ENCODE peak calls at places on chromosomes 12 and 14, in six cellular contexts. A, D, R, W, U and T are unnamed samples.

GRCh38 chr12:6854036-6854435 is 2.1 kb downstream of the USP5 start:
- DNase-seq in U (no peak), R (no peak), A (no peak), W (no peak), D (no peak), T (no peak)

GRCh38 chr12:112686373-112686772 is 105.2 kb upstream of the RPH3A start:
- DNase-seq in A (peak; percentile 3), W (no peak), R (no peak), U (peak; percentile 20), D (no peak), T (no peak)

GRCh38 chr14:98959958-98960616 is 311.9 kb downstream of the BCL11B start:
- DNase-seq in D (peak; percentile 13), U (no peak), W (no peak), R (no peak), A (no peak), T (no peak)

GRCh38 chr12:4987076-4987775 is 56.5 kb upstream of the KCNA5 start:
- DNase-seq in W (no peak), A (no peak), R (peak; percentile 10), D (no peak), U (peak; percentile 12), T (no peak)

GRCh38 chr12:96240656-96241055 is 46.5 kb downstream of the ELK3 start:
- DNase-seq in U (peak; percentile 64), D (no peak), R (peak; percentile 65), A (no peak), W (no peak), T (no peak)

GRCh38 chr12:2057793-2058408 is 5.1 kb downstream of the CACNA1C start:
- DNase-seq in A (no peak), W (no peak), D (no peak), U (no peak), R (no peak), T (no peak)

GRCh38 chr14:28406181-28406580 is 360.4 kb upstream of the FOXG1 start:
- DNase-seq in R (peak; percentile 60), W (no peak), A (no peak), D (no peak), U (peak; percentile 69), T (no peak)

GRCh38 chr12:54526800-54527630 is 22.4 kb upstream of the PDE1B start:
- DNase-seq in A (peak; percentile 5), R (no peak), W (peak; percentile 47), D (peak; percentile 93), U (peak; percentile 5), T (peak; percentile 52)

GRCh38 chr14:87153901-87154300 is 839.1 kb downstream of the GALC start:
- DNase-seq in U (peak; percentile 35), W (no peak), R (peak; percentile 20), D (no peak), A (peak; percentile 12), T (no peak)

GRCh38 chr12:29589271-29589670 is 91.8 kb upstream of the OVCH1 start:
- DNase-seq in A (peak; percentile 80), U (peak; percentile 71), D (no peak), W (no peak), R (peak; percentile 70), T (no peak)

GRCh38 chr14:58066115-58066514 is 85.9 kb downstream of the ARMH4 start:
- DNase-seq in D (no peak), A (no peak), U (no peak), W (no peak), R (no peak), T (no peak)

GRCh38 chr14:99803106-99803437 is 9.9 kb downstream of the EML1 start:
- DNase-seq in W (no peak), R (no peak), D (no peak), U (no peak), A (no peak), T (no peak)

GRCh38 chr12:21562859-21563258 is 36.8 kb downstream of the SPX start:
- DNase-seq in W (no peak), A (no peak), R (no peak), U (no peak), D (no peak), T (no peak)

GRCh38 chr14:89479802-89480201 is 62.8 kb upstream of the FOXN3 start:
- DNase-seq in R (peak; percentile 34), A (peak; percentile 45), W (no peak), D (no peak), U (peak; percentile 55), T (no peak)

GRCh38 chr12:13566286-13566685 is 369.8 kb downstream of the EMP1 start:
- DNase-seq in R (no peak), W (no peak), D (no peak), A (no peak), U (peak; percentile 6), T (no peak)

GRCh38 chr12:8054821-8055220 is 11.3 kb downstream of the C3AR1 start:
- DNase-seq in W (no peak), D (no peak), R (no peak), A (no peak), U (no peak), T (no peak)

GRCh38 chr12:25256826-25257225 is 6.1 kb upstream of the KRAS start:
- DNase-seq in U (no peak), R (no peak), D (peak; percentile 35), A (no peak), W (no peak), T (peak; percentile 34)

GRCh38 chr14:65949711-65950516 is 536.3 kb upstream of the CCDC196 start:
- DNase-seq in U (peak; percentile 58), W (no peak), D (no peak), R (peak; percentile 48), A (peak; percentile 12), T (no peak)

GRCh38 chr14:33551963-33552362 is 398.9 kb downstream of the EGLN3 start:
- DNase-seq in U (no peak), R (no peak), W (no peak), A (no peak), D (peak; percentile 48), T (no peak)

GRCh38 chr12:131799195-131799594 is 29.0 kb upstream of the MMP17 start:
- DNase-seq in A (no peak), R (no peak), D (no peak), W (no peak), U (no peak), T (no peak)

GRCh38 chr12:131799828-131800593 is 28.2 kb upstream of the MMP17 start:
- DNase-seq in R (no peak), W (no peak), D (no peak), U (no peak), A (no peak), T (no peak)

GRCh38 chr12:131797588-131797934 is 30.6 kb upstream of the MMP17 start:
- DNase-seq in D (no peak), U (no peak), W (no peak), R (no peak), A (no peak), T (no peak)

GRCh38 chr12:131801254-131801866 is 26.8 kb upstream of the MMP17 start:
- DNase-seq in W (no peak), R (no peak), A (no peak), U (no peak), D (no peak), T (no peak)

GRCh38 chr12:131800594-131801135 is 27.5 kb upstream of the MMP17 start:
- DNase-seq in D (no peak), U (no peak), A (no peak), W (no peak), R (no peak), T (no peak)
- H3K27ac ChIP-seq in D (no peak overlapping the region), U (no peak overlapping the region), A (no peak overlapping the region), W (no peak overlapping the region), R (no peak overlapping the region), T (no peak overlapping the region)

GRCh38 chr12:30694412-30694955 is 1.2 kb downstream of the IPO8 start:
- DNase-seq in U (no peak), W (peak; percentile 50), R (no peak), D (peak; percentile 27), A (peak; percentile 22), T (no peak)
- H2AFZ ChIP-seq in U (no peak overlapping the region), W (no peak overlapping the region), R (peak overlapping the region; percentile 97), D (no peak overlapping the region), A (no peak overlapping the region), T (no peak overlapping the region)

DNA sequence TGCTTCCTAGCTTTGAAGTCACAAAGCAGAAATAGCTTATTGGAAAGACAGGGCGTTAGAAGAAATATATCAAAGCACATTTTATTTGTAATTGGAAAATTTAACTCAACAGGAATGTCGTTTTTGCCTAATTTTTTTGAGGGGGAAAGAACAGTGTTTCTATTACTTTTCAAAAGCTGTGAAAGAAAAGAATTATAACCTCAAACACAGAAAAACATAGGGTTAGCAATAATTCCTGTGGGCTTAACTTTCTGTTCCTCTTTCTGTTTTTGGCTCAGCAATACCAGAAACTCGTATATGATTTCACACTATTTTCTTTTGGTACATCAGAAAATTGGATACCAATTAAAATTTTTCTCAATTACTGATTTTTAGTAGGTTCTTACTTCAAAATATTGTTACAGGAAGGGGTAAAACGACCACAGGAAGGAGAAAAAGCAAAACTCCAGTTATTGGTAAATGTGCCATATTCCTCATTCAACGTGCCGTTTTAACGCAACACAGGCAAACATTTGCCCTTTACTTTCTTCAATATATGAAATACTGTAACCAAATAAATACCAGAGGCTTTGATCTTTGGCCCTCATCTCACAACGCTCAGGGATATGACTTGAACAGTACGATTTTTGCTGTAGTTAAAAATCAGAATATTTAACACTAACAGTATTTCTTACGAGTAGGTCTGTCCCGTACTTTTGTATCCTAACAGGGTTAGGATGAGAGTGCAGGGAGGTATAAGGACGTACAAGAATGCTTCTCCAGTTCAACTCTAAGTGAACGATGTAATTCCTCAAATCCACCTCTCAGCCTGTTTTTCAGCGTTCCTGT is 1.3 kb upstream of the RNU6-7 start:
- DNase-seq in U (no peak), D (no peak), W (peak; percentile 30), R (no peak), A (no peak), T (no peak)
- H3K27ac ChIP-seq in U (no peak overlapping the region), D (no peak overlapping the region), W (peak overlapping the region; percentile 61), R (no peak overlapping the region), A (no peak overlapping the region), T (no peak overlapping the region)

DNA sequence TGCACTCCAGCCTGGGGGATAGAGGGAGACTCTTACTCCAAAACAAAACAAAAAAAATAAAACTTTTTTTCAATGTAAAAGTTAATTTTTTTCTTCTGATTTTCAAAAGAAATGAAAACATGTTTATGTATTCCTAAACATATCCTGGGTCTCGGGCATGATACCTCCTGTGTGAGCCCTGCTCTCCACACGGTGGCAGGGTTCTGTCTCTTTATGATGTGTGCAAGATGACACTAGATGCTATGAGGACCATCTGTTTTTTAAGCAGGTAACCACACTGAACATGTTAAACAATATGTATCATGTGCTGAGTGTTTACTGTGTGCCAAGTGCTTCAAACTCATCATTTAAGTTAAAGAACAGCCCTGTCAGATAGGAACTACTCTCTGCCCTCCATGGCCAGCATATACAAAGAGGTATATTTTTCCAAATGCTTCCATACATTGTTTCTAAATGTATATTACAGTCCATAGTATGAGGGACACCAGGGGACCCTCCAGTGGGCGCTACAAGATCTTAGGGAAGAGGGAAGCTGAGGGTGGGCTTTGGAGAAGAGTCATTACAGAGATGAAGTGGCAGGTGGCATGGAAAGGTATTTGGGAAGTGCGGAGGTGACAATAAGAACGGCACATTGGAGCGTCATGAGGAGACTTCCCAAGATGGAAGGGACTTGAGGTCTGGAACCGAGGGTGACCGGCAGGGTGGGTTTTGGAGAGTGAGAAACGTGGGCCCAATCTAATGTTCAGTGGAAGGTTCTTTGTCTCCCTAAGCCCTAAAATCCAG is 28.5 kb downstream of the FOS start:
- DNase-seq in D (peak; percentile 41), W (peak; percentile 87), A (peak; percentile 19), U (no peak), R (no peak), T (no peak)
- H2AFZ ChIP-seq in D (peak overlapping the region; percentile 49), W (peak overlapping the region; percentile 58), A (peak overlapping the region; percentile 83), U (no peak overlapping the region), R (peak overlapping the region; percentile 46), T (no peak overlapping the region)

GRCh38 chr14:73241481-73242165 is 4.3 kb downstream of the PAPLN start:
- DNase-seq in R (no peak), D (peak; percentile 56), W (no peak), U (no peak), A (no peak), T (no peak)
- H3K27ac ChIP-seq in R (no peak overlapping the region), D (no peak overlapping the region), W (no peak overlapping the region), U (no peak overlapping the region), A (no peak overlapping the region), T (no peak overlapping the region)